ENCODE peak calls at places on chromosomes 1 and 21, in four cellular contexts. L, O, Z and X are unnamed samples.

GRCh38 chr1:179826626-179827280 is 50.9 kb downstream of the TOR1AIP2 start:
- DNase-seq in O (no peak), L (no peak), Z (no peak), X (no peak)

GRCh38 chr1:100391675-100392074 is 39.4 kb downstream of the CDC14A start:
- DNase-seq in O (no peak), L (no peak), Z (no peak), X (no peak)

GRCh38 chr1:203200916-203201315 is 14.4 kb upstream of the CHI3L1 start:
- DNase-seq in O (no peak), Z (peak), L (peak), X (no peak)

GRCh38 chr21:39311164-39311563 is 2.3 kb downstream of the BRWD1 start:
- DNase-seq in O (no peak), L (no peak), Z (no peak), X (no peak)

GRCh38 chr1:46183119-46183842 is 7.0 kb upstream of the P3R3URF start:
- DNase-seq in Z (peak), L (peak), O (peak), X (peak)

GRCh38 chr1:153919879-153920852 is 2.6 kb downstream of the GATAD2B start:
- DNase-seq in O (no peak), Z (no peak), L (no peak), X (no peak)

GRCh38 chr1:28078680-28079626 is 9.5 kb downstream of the EYA3 start:
- DNase-seq in O (no peak), Z (no peak), L (no peak), X (no peak)

GRCh38 chr1:112807117-112807516 is 92.0 kb upstream of the PPM1J start:
- DNase-seq in Z (no peak), L (no peak), O (no peak), X (no peak)

GRCh38 chr1:29211086-29212030 is 19.4 kb downstream of the MECR start:
- DNase-seq in L (no peak), O (no peak), Z (no peak), X (no peak)

GRCh38 chr21:43340491-43341348 is 86.2 kb downstream of the SIK1 start:
- DNase-seq in L (peak), O (peak), Z (no peak), X (no peak)

GRCh38 chr1:228377664-228378452 is 28.8 kb downstream of the TRIM11 start:
- DNase-seq in O (no peak), Z (peak), L (no peak), X (no peak)

GRCh38 chr1:239262538-239262937 is 123.8 kb upstream of the CHRM3 start:
- DNase-seq in Z (no peak), O (no peak), L (no peak), X (no peak)

GRCh38 chr1:21635138-21635535 is 34.0 kb downstream of the RAP1GAP start:
- DNase-seq in L (no peak), O (no peak), Z (no peak), X (no peak)

GRCh38 chr1:97174039-97174704 is 452.6 kb downstream of the PTBP2 start:
- DNase-seq in L (no peak), O (no peak), Z (no peak), X (peak)

GRCh38 chr1:101147381-101147780 is 89.4 kb upstream of the S1PR1 start:
- DNase-seq in Z (no peak), O (no peak), L (no peak), X (no peak)

GRCh38 chr1:219149185-219149584 is 24.5 kb upstream of the LYPLAL1 start:
- DNase-seq in Z (no peak), L (no peak), O (no peak), X (no peak)

GRCh38 chr1:52234708-52235107 is 92.8 kb downstream of the ZFYVE9 start:
- DNase-seq in L (no peak), O (no peak), Z (no peak), X (no peak)

GRCh38 chr1:52238474-52238873 is 96.6 kb downstream of the ZFYVE9 start:
- DNase-seq in Z (no peak), O (no peak), L (no peak), X (no peak)

GRCh38 chr1:52233463-52233862 is 91.6 kb downstream of the ZFYVE9 start:
- DNase-seq in L (no peak), O (no peak), Z (no peak), X (no peak)

GRCh38 chr1:52237430-52237829 is 95.5 kb downstream of the ZFYVE9 start:
- DNase-seq in O (no peak), Z (no peak), L (no peak), X (no peak)

DNA sequence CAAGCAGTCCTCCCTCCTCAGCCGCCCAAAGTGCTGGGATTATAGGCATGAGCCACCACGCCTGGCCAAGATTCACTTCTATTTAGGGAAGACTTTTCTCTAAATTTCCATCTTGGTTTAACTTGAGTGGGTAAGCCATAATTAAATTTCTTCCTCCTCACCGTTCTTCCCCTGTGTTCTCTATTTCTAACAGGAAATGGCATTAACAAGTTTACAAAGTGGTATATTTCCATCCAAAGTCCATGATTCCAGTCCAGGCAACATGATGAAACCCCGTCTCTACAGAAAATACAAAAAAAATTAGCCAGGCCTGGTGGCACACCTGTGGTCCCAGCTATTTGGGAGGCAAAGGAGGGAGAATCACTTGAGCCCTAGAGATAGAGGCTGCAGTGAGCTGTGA is 92.1 kb downstream of the ZFYVE9 start:
- DNase-seq in L (no peak), Z (no peak), O (no peak), X (no peak)
- TF ChIP-seq POLR2AphosphoS5 in L (no peak), Z (no peak), O (no peak), X (no peak)

GRCh38 chr1:24295547-24295946 is 23.6 kb upstream of the GRHL3 start:
- DNase-seq in O (no peak), L (no peak), Z (no peak), X (no peak)
- H3K4me3 ChIP-seq in O (no peak), L (no peak), Z (no peak), X (no peak)

DNA sequence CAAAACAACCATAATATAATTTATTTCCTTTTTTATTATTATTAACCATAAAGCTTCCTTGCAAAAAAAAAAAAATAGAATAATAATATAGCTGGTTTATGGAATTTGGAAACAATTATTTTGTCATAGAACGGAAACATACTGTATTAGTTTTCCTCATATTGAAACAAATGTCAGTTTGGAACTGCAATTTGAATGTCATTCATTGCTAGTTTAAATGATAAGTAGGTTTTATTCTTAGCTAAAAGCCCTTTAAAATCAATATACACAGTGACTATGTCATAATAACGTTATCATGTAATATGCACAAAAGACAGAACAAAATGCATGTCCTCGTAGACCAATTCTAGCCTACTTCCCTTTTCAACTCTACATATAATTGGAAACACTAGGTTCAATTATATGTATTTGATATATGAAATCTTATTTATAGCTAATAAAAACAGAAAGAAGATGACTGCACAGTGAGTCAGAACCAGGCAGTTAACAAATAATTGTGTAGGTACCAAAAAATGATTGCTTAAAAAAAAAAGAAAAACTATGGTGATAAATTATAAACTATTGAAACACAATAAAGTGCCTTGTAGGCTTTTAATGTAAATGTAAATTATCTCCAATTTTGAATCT is 85.2 kb upstream of the EXO1 start:
- DNase-seq in L (no peak), O (no peak), Z (no peak), X (no peak)
- TF ChIP-seq POLR2AphosphoS5 in L (no peak), O (no peak), Z (no peak), X (no peak)

GRCh38 chr1:206676499-206676898 is 8.2 kb upstream of the MAPKAPK2 start:
- DNase-seq in O (no peak), Z (no peak), L (no peak), X (no peak)

GRCh38 chr1:206672011-206672688 is 12.6 kb upstream of the MAPKAPK2 start:
- DNase-seq in O (peak), L (no peak), Z (no peak), X (no peak)

GRCh38 chr1:206674236-206674635 is 10.5 kb upstream of the MAPKAPK2 start:
- DNase-seq in O (no peak), Z (no peak), L (no peak), X (no peak)

GRCh38 chr1:206672844-206673758 is 11.6 kb upstream of the MAPKAPK2 start:
- DNase-seq in Z (peak), L (no peak), O (no peak), X (no peak)

GRCh38 chr1:206674745-206675175 is 9.9 kb upstream of the MAPKAPK2 start:
- DNase-seq in O (peak), Z (peak), L (peak), X (peak)
- H3K4me3 ChIP-seq in O (no peak), Z (no peak), L (no peak), X (no peak)

GRCh38 chr1:32063261-32063681 is 9.5 kb upstream of the TMEM39B start:
- DNase-seq in Z (no peak), L (no peak), O (no peak), X (no peak)
- TF ChIP-seq POLR2AphosphoS5 in Z (no peak), L (no peak), O (no peak), X (no peak)